ENCODE peak calls at places on chromosomes 2 and 18, in seven cellular contexts. Y is germinal center; I is memory B cell; Q is GM18507; J is activated CD4-positive, alpha-beta T cell treated with anti-CD3 and anti-CD28 coated beads, Interleukin-2, amount 10 ng/mL, durations not matched to agents 7 days and 5 days; R is suprapubic skin; O is neuronal stem cell. A is an unnamed sample.

GRCh38 chr18:66193394-66193793 is 410.5 kb downstream of the CDH19 start:
- DNase-seq in Y (no peak), I (no peak), Q (no peak), J (no peak), R (no peak), O (no peak), A (no peak)

GRCh38 chr2:108349571-108349928 is 28.2 kb upstream of the SULT1C4 start:
- DNase-seq in Y (no peak), I (no peak), Q (no peak), J (no peak), R (no peak), O (no peak), A (no peak)

GRCh38 chr2:8517850-8518480 is 163.9 kb upstream of the ID2 start:
- DNase-seq in Y (no peak), I (no peak), Q (no peak), J (no peak), R (no peak), O (peak; percentile 24), A (no peak)

GRCh38 chr18:61669320-61669719 is 223.5 kb downstream of the RNF152 start:
- DNase-seq in Y (no peak), I (no peak), Q (no peak), J (no peak), R (no peak), O (no peak), A (peak; percentile 46)

GRCh38 chr2:162252147-162252546 is 8.9 kb upstream of the FAP start:
- DNase-seq in Y (no peak), I (no peak), Q (no peak), J (no peak), R (no peak), O (no peak), A (no peak)

GRCh38 chr2:71001592-71002570 is 7.2 kb upstream of the TEX261 start:
- DNase-seq in Y (peak; percentile 1), I (no peak), Q (no peak), J (no peak), R (no peak), O (peak; percentile 73), A (no peak)

GRCh38 chr2:100494712-100495111 is 24.4 kb downstream of the NMS start:
- DNase-seq in Y (no peak), I (no peak), Q (no peak), J (no peak), R (no peak), O (no peak), A (no peak)

GRCh38 chr2:20957745-20958144 is 86.1 kb downstream of the APOB start:
- DNase-seq in Y (no peak), I (no peak), Q (no peak), J (no peak), R (peak; percentile 57), O (no peak), A (no peak)

GRCh38 chr2:173568054-173568453 is 213.4 kb downstream of the CDCA7 start:
- DNase-seq in Y (no peak), I (no peak), Q (no peak), J (no peak), R (no peak), O (peak; percentile 23), A (no peak)

GRCh38 chr2:240959214-240959940 is 39.0 kb upstream of the SNED1 start:
- DNase-seq in Y (no peak), I (no peak), Q (no peak), J (peak; percentile 3), R (no peak), O (no peak), A (no peak)

GRCh38 chr2:149332364-149332763 is 2.0 kb downstream of the LYPD6 start:
- DNase-seq in Y (no peak), I (no peak), Q (no peak), J (no peak), R (no peak), O (no peak), A (no peak)

GRCh38 chr2:176092270-176093144 is at the start of gene HOXD13:
- DNase-seq in Y (no peak), I (no peak), Q (no peak), J (no peak), R (no peak), O (no peak), A (no peak)

GRCh38 chr2:106667478-106668077 is 180.4 kb downstream of the CD8B2 start:
- DNase-seq in Y (no peak), I (no peak), Q (no peak), J (no peak), R (no peak), O (no peak), A (no peak)

GRCh38 chr2:237662671-237663093 is 35.3 kb downstream of the LRRFIP1 start:
- DNase-seq in Y (no peak), I (peak; percentile 52), Q (no peak), J (peak; percentile 26), R (peak; percentile 95), O (peak; percentile 53), A (peak; percentile 91)

GRCh38 chr2:241803387-241804325 is 5.3 kb upstream of the NEU4 start:
- DNase-seq in Y (peak; percentile 55), I (no peak), Q (no peak), J (peak; percentile 40), R (peak; percentile 79), O (no peak), A (peak; percentile 3)

GRCh38 chr2:129056309-129056958 is 737.8 kb upstream of the HS6ST1 start:
- DNase-seq in Y (no peak), I (no peak), Q (no peak), J (no peak), R (no peak), O (no peak), A (no peak)

GRCh38 chr2:218398437-218399390 is 954 bp upstream of the CTDSP1 start:
- DNase-seq in Y (peak; percentile 78), I (peak; percentile 32), Q (no peak), J (peak; percentile 70), R (peak; percentile 91), O (peak; percentile 31), A (no peak)

GRCh38 chr2:45067859-45068642 is 58.8 kb upstream of the SIX2 start:
- DNase-seq in Y (no peak), I (no peak), Q (no peak), J (no peak), R (no peak), O (no peak), A (peak; percentile 50)

GRCh38 chr18:8357320-8357719 is 251.9 kb upstream of the RAB12 start:
- DNase-seq in Y (no peak), I (no peak), Q (no peak), J (no peak), R (no peak), O (no peak), A (no peak)

GRCh38 chr2:66576381-66577330 is 141.7 kb downstream of the MEIS1 start:
- DNase-seq in Y (no peak), I (no peak), Q (no peak), J (no peak), R (no peak), O (no peak), A (no peak)